ENCODE peak calls at places on chromosomes 11 and 22, in eight cellular contexts. D, K, G, W, Z, P, Y and E are unnamed samples.

GRCh38 chr11:128582496-128583366 is 4.6 kb downstream of the ETS1 start:
- DNase-seq in Z (peak), P (peak), D (peak), G (peak), Y (peak), W (peak), K (peak), E (no peak)

GRCh38 chr11:47378836-47379170 is 456 bp upstream of the SPI1 start:
- DNase-seq in K (no peak), G (no peak), D (no peak), Z (no peak), Y (no peak), P (no peak), W (no peak), E (no peak)

GRCh38 chr11:132771746-132772145 is 760.6 kb downstream of the OPCML start:
- DNase-seq in G (no peak), D (no peak), Y (no peak), Z (no peak), P (no peak), W (no peak), K (no peak), E (no peak)

GRCh38 chr11:114026355-114026754 is 33.2 kb upstream of the ZBTB16 start:
- DNase-seq in Y (no peak), P (peak), K (no peak), W (no peak), Z (peak), D (no peak), G (no peak), E (no peak)

GRCh38 chr11:23767576-23767975 is 729.3 kb upstream of the LUZP2 start:
- DNase-seq in D (no peak), K (no peak), Y (no peak), W (peak), P (no peak), Z (no peak), G (no peak), E (no peak)

GRCh38 chr11:105211806-105212531 is 72.4 kb upstream of the CARD18 start:
- DNase-seq in Z (no peak), Y (peak), G (no peak), W (no peak), K (peak), D (no peak), P (no peak), E (no peak)

GRCh38 chr22:19634576-19634975 is 79.7 kb upstream of the SEPTIN5 start:
- DNase-seq in K (no peak), Y (no peak), P (no peak), Z (no peak), G (no peak), D (no peak), W (no peak), E (no peak)

GRCh38 chr11:64916040-64916847 is 765 bp downstream of the ATG2A start:
- DNase-seq in Y (peak), Z (no peak), W (peak), P (peak), K (peak), D (peak), G (peak), E (peak)

GRCh38 chr11:133992121-133992520 is 35.4 kb upstream of the IGSF9B start:
- DNase-seq in P (no peak), Z (no peak), Y (no peak), K (no peak), D (no peak), W (no peak), G (no peak), E (no peak)

GRCh38 chr11:1238767-1239595 is 16.1 kb downstream of the MUC5B start:
- DNase-seq in K (no peak), W (no peak), G (no peak), Y (no peak), D (no peak), P (no peak), Z (peak), E (no peak)

GRCh38 chr11:112366777-112367176 is 106.1 kb upstream of the PLET1 start:
- DNase-seq in Y (peak), W (peak), G (no peak), P (peak), D (no peak), K (peak), Z (no peak), E (no peak)

GRCh38 chr11:126592496-126593410 is 237.3 kb downstream of the ST3GAL4 start:
- DNase-seq in Z (no peak), Y (peak), K (no peak), W (no peak), D (no peak), G (no peak), P (no peak), E (no peak)

GRCh38 chr11:124605719-124606118 is 5.5 kb upstream of the PANX3 start:
- DNase-seq in G (no peak), Z (no peak), K (no peak), Y (no peak), P (no peak), D (no peak), W (no peak), E (no peak)

GRCh38 chr11:13772223-13773046 is 104.0 kb downstream of the FAR1 start:
- DNase-seq in Y (peak), W (peak), G (no peak), D (no peak), Z (peak), P (peak), K (peak), E (peak)

GRCh38 chr11:37104380-37104779 is 506.3 kb upstream of the RAG2 start:
- DNase-seq in G (no peak), Z (no peak), D (no peak), P (no peak), K (no peak), W (no peak), Y (no peak), E (no peak)

GRCh38 chr11:60942207-60942606 is 9.8 kb downstream of the SLC15A3 start:
- DNase-seq in Y (no peak), P (no peak), D (no peak), W (no peak), G (no peak), Z (no peak), K (no peak), E (no peak)

GRCh38 chr11:6387811-6388599 is 2.3 kb upstream of the SMPD1 start:
- DNase-seq in P (peak), D (no peak), G (no peak), Z (no peak), K (peak), Y (peak), W (no peak), E (no peak)

GRCh38 chr22:27670701-27671412 is 130.7 kb downstream of the MN1 start:
- DNase-seq in Z (peak), K (no peak), W (no peak), G (no peak), P (no peak), D (no peak), Y (no peak), E (no peak)

GRCh38 chr22:32043391-32043790 is 330 bp downstream of the SLC5A1 start:
- DNase-seq in D (no peak), P (no peak), W (no peak), Z (no peak), K (no peak), Y (no peak), G (no peak), E (no peak)

GRCh38 chr11:120055646-120056045 is 82.3 kb downstream of the TRIM29 start:
- DNase-seq in Z (peak), D (no peak), Y (no peak), W (peak), K (no peak), G (no peak), P (no peak), E (no peak)

GRCh38 chr22:29315286-29316195 is at the start of gene RASL10A:
- DNase-seq in Y (no peak), P (no peak), W (no peak), D (no peak), G (no peak), Z (peak), K (no peak), E (no peak)

GRCh38 chr11:66328036-66328306 is 8.3 kb downstream of the RIN1 start:
- DNase-seq in G (no peak), K (no peak), Z (no peak), Y (no peak), D (no peak), P (no peak), W (no peak), E (no peak)

GRCh38 chr11:66326261-66327111 is 9.6 kb upstream of the CD248 start:
- DNase-seq in P (peak), W (peak), K (peak), Y (no peak), D (no peak), G (peak), Z (no peak), E (no peak)

GRCh38 chr11:66329165-66329673 is 7.0 kb downstream of the RIN1 start:
- DNase-seq in G (no peak), Y (no peak), Z (no peak), D (no peak), P (no peak), K (no peak), W (no peak), E (no peak)

GRCh38 chr11:66328307-66329144 is 7.7 kb downstream of the RIN1 start:
- DNase-seq in K (peak), P (peak), D (peak), W (peak), Y (peak), G (peak), Z (peak), E (peak)

GRCh38 chr11:66327171-66328035 is 8.8 kb downstream of the RIN1 start:
- DNase-seq in Z (no peak), D (no peak), P (peak), Y (peak), K (peak), G (no peak), W (peak), E (no peak)
- H3K4me3 ChIP-seq in Z (no peak), D (no peak), P (no peak), Y (no peak), K (no peak), G (no peak), W (no peak), E (no peak)

GRCh38 chr22:30947163-30947820 is 21.3 kb downstream of the MORC2 start:
- DNase-seq in Y (no peak), Z (no peak), G (no peak), P (no peak), K (no peak), D (no peak), W (peak), E (no peak)

GRCh38 chr22:30946354-30946753 is 22.2 kb downstream of the MORC2 start:
- DNase-seq in K (no peak), W (no peak), P (no peak), Y (no peak), D (no peak), Z (no peak), G (no peak), E (no peak)

GRCh38 chr22:30949934-30950660 is 18.5 kb downstream of the MORC2 start:
- DNase-seq in K (no peak), P (no peak), D (no peak), G (no peak), W (no peak), Y (no peak), Z (no peak), E (no peak)

GRCh38 chr22:30947821-30948454 is 20.6 kb downstream of the MORC2 start:
- DNase-seq in G (no peak), D (no peak), P (peak), W (peak), Y (peak), Z (peak), K (peak), E (no peak)

DNA sequence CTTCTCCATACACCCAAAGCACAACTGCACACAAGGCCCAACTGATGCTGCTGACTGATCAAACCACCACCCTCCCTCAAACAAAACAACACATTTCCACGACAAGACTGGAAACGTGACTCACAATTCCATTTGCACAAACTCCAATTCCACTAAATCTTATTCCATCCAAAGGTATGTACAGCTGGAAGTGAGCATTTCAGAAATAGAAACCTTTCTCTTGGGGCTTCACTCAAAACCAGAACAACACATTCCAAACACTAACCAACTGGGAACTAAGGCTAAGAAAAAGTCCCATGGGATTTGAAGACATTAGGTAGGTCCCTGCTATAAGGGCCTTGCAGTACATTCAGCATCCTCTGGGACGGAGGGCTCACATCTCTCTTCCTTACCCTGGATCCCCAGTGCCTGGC is 19.6 kb downstream of the MORC2 start:
- DNase-seq in P (peak), G (no peak), K (peak), W (peak), Y (peak), D (no peak), Z (no peak), E (no peak)
- TF ChIP-seq CTCF in P (no peak), G (no peak), K (no peak), W (peak), Y (no peak), D (no peak), Z (no peak), E (no peak)

DNA sequence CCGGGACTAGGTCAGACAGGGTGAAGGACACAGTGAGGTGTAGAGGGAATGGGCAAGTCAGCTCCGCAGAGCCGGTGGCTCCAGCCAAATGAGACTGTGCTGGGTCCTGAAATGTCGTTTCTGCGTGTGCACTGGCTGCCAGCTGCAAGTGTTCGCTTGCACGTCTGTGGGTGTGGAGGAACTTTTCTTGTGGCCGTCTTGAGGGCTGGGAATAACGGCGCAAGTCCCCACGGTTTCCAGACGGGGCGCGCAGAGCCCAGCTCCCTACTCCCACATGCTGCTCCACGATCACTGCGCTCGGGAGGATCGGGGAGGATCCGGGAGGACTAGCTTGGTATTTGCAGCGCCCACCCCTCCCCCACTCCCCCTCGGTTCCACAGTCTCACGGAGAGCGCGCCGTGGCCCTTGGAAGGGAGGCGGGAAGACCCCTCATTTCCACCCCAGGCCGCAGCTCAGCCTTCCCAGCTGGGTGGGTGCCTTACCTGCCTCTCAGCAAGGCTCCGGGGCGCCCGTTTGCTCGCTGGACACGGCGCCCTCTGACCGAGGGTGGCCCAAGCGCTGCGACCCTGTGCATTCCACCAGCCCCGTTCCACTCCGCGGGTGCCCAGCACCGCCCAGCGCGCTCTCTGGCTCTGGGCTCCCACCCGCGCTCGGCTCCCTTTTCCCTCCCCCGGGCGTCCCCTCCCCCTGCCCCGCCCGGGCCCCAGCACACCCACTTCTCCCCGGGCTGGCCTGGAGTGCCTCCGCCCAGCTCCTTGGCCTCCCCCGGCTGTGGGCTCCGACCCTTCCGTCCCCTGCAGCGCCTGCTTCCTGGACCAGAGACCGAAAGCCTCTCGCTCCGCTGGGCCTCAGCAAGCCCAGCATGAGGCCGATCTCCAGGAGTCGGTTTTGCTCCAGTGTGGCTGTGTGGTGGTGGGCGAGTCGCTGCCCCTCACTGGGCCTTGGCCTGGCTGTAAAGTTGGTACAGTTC is at the start of gene KCNE3:
- DNase-seq in W (peak), Z (no peak), G (peak), K (no peak), Y (no peak), P (peak), D (peak), E (no peak)
- H3K4me3 ChIP-seq in W (peak), Z (peak), G (peak), K (peak), Y (peak), P (peak), D (peak), E (no peak)

DNA sequence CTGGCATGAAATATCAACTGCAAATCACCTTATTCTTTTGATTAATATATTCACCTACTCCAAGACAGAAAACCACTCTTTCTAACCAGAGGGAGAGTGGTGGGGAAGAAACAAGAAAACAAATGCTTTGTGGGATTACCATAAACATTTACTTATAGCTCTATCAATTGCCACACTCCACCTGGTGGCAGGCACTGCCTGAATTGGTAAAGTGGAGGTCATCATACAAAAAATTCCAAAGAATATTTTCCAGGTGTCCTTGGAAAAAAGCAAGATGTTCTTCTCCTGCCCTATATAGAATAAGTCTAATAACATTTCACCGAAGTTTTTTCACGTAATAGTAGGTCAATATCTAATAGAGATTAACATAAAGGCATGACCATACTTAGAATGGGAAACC is 45.3 kb downstream of the PHF21A start:
- DNase-seq in G (no peak), Z (no peak), Y (no peak), D (no peak), P (no peak), W (no peak), K (no peak), E (no peak)
- TF ChIP-seq CTCF in G (no peak), Z (peak), Y (peak), D (no peak), P (peak), W (peak), K (no peak), E (no peak)

GRCh38 chr11:118610773-118611432 is 3.5 kb downstream of the PHLDB1 start:
- DNase-seq in Z (peak), D (peak), P (peak), W (peak), G (peak), K (peak), Y (peak), E (peak)
- H3K4me3 ChIP-seq in Z (peak), D (peak), P (peak), W (peak), G (peak), K (peak), Y (peak), E (peak)

GRCh38 chr11:117375960-117376359 is 48.3 kb downstream of the CEP164 start:
- DNase-seq in P (no peak), W (no peak), G (no peak), K (no peak), Y (no peak), D (no peak), Z (no peak), E (no peak)

GRCh38 chr11:117374316-117374715 is 46.7 kb downstream of the CEP164 start:
- DNase-seq in P (no peak), Y (no peak), Z (no peak), D (no peak), W (no peak), K (no peak), G (no peak), E (no peak)

GRCh38 chr11:117380676-117381075 is 53.0 kb downstream of the CEP164 start:
- DNase-seq in Y (no peak), K (no peak), W (no peak), G (no peak), D (no peak), P (no peak), Z (no peak), E (no peak)

GRCh38 chr11:117378966-117379865 is 51.6 kb downstream of the CEP164 start:
- DNase-seq in P (no peak), Y (no peak), D (no peak), Z (no peak), K (no peak), W (no peak), G (no peak), E (no peak)

DNA sequence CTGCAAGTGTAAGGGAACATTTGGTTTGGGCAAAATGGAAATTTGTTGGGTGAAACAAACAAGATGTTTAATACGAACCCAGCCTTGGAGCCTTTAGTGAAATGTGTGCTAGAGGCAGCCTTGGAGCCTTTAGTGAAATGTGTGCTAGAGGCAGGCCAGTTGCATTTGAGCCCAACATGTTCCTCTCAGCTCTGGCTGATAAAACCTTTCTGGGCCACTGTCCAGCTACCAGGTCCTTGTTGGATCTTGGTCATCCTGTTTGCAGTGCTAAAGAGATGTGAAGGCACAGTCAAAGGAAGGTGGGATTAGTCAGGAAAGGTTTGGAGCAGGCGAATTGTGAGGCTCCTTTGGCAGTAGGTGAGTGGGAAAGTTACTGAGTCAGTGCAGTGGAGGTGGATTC is 48.9 kb downstream of the CEP164 start:
- DNase-seq in K (no peak), D (no peak), G (no peak), Z (no peak), Y (no peak), W (no peak), P (no peak), E (no peak)
- TF ChIP-seq CTCF in K (no peak), D (no peak), G (no peak), Z (no peak), Y (no peak), W (no peak), P (no peak), E (no peak)

DNA sequence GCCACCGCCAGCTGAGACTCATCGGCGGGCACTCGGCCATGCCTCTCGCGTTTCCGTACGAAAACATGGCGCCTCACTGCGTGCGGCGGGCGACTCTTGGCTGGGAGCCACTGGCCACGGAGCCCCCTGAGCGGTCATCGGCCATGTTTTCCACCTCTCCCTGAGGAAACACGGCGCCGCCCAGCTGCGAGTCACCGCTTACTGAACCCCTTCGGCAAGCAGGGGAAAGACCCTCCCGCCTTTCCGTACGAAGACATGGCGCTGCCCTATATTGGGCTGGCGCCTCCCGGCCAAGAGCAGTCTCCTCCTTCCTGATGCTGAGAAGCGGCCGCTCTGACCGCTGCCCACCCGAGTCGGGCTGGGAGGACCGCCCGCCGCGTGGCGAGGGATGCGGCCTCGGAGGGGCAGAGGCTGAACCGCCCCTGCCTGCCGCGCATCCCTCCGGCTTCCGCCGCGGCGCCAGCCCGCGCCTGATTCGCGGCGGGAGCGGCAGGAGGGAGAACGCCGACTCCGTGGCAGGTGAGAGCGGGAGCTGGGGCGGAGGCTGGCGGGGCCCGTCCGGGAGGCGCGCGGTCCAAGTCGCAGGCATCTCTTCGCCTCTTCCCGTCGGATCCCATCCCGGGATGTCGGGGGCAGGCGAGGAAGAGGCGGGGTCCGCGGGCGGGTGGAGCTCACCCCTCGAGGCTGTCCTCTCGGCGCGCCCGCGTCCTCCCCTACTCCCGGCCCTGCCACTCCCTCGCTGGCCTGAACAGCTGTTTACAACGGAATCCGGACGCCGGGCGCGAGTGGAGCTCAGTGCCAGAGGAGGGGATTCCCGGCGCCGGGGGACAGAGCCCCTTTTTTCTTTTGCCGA is at the start of gene TCP11L1:
- DNase-seq in Y (peak), W (peak), D (peak), G (peak), P (peak), Z (peak), K (peak), E (peak)
- H3K4me3 ChIP-seq in Y (peak), W (peak), D (peak), G (peak), P (peak), Z (peak), K (peak), E (peak)